ENCODE peak calls at places on chromosomes 11 and 22, in eight cellular contexts. X, J, B, C, D, E, N and L are unnamed samples.

GRCh38 chr11:2289350-2289749 is 12.4 kb downstream of the C11orf21 start:
- DNase-seq in N (no peak), C (no peak), D (no peak), B (no peak), J (no peak), X (no peak), E (no peak), L (no peak)

GRCh38 chr11:69385466-69385820 is 91.5 kb downstream of the MYEOV start:
- DNase-seq in D (no peak), X (no peak), N (no peak), J (no peak), B (no peak), E (no peak), C (no peak), L (no peak)

GRCh38 chr11:118953265-118953664 is 2.8 kb upstream of the UPK2 start:
- DNase-seq in E (no peak), N (no peak), D (no peak), X (no peak), B (no peak), C (no peak), J (peak), L (no peak)

GRCh38 chr11:70531281-70532065 is 133.1 kb downstream of the CTTN start:
- DNase-seq in C (no peak), N (no peak), B (peak), J (no peak), D (no peak), E (no peak), X (no peak), L (no peak)

GRCh38 chr11:10568486-10568941 is at the start of gene LYVE1:
- DNase-seq in N (no peak), B (no peak), C (peak), X (no peak), J (peak), E (no peak), D (peak), L (no peak)

GRCh38 chr11:1126491-1126926 is 31.2 kb upstream of the MUC5AC start:
- DNase-seq in B (no peak), D (no peak), E (no peak), X (no peak), C (no peak), N (no peak), J (no peak), L (no peak)

GRCh38 chr11:13120691-13121090 is 111.6 kb downstream of the RASSF10 start:
- DNase-seq in N (peak), D (no peak), B (no peak), E (no peak), X (no peak), C (no peak), J (peak), L (peak)

GRCh38 chr11:46666982-46667590 is 33.3 kb downstream of the ARHGAP1 start:
- DNase-seq in D (peak), E (no peak), X (no peak), N (no peak), C (no peak), J (peak), B (no peak), L (no peak)

GRCh38 chr11:73760680-73761402 is at the start of gene RAB6A:
- DNase-seq in J (peak), D (peak), C (peak), E (peak), N (peak), B (peak), X (peak), L (peak)
- TF ChIP-seq CTCF in J (peak), D (peak), C (peak), E (peak), N (peak), B (peak), X (peak), L (peak)

DNA sequence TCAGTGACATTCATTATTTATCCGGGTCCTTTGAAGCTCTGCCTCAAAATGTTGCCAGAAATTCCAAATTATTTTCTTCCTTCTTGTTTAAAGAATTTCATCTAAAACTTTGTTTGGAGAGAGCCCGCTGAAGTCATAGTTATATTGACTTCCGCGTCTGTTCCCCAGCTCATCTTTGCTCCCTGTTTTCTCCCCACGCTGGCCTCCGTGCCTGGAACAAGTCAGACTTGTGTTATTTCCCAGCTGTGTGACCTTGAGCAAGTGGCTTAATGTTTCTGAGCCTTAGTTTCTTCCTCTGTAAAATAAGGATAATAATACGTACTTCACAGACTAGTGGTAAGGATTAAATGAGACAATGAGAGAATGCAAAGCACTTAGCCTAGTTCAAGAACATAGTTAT is 133.9 kb downstream of the COMMD9 start:
- DNase-seq in N (no peak), J (no peak), E (no peak), D (peak), C (no peak), X (no peak), B (peak), L (no peak)
- H3K27ac ChIP-seq in N (no peak), J (no peak), E (no peak), D (peak), C (peak), X (no peak), B (peak), L (peak)

DNA sequence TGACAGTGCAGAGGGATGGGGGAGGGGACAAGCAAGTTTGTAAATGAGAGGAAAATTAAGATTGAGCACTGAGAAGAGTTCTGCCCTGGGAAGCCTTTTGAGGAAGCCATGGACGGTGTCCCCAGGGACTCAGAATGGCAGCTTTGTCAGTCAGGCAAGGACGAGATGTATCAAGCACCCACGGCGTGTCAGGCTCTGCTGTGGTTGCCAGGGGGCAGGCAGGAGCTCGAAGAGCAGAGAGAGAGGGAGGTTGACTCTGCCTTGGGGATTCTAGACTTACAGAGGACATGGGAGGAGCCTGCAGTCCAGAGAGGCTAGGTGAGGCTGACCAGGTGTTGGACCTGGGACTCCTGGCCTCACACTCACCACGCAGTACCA is 29.1 kb upstream of the SYT7 start:
- DNase-seq in N (no peak), B (no peak), X (no peak), E (no peak), J (no peak), C (no peak), D (no peak), L (no peak)
- TF ChIP-seq CTCF in N (peak), B (peak), X (peak), E (no peak), J (peak), C (peak), D (no peak), L (no peak)

GRCh38 chr22:45199723-45200122 is 36.0 kb downstream of the NUP50 start:
- DNase-seq in X (no peak), B (no peak), D (no peak), C (no peak), E (no peak), N (no peak), J (no peak), L (no peak)

GRCh38 chr22:45202333-45203149 is 38.2 kb downstream of the KIAA0930 start:
- DNase-seq in X (no peak), B (no peak), N (no peak), J (no peak), C (no peak), E (no peak), D (no peak), L (no peak)

GRCh38 chr22:45200230-45200629 is 36.5 kb downstream of the NUP50 start:
- DNase-seq in B (no peak), C (no peak), N (no peak), J (no peak), X (no peak), D (no peak), E (no peak), L (no peak)

GRCh38 chr22:45201678-45202332 is 38.1 kb downstream of the NUP50 start:
- DNase-seq in J (peak), X (no peak), C (no peak), B (no peak), D (no peak), E (no peak), N (peak), L (no peak)

GRCh38 chr22:45200862-45201511 is 37.3 kb downstream of the NUP50 start:
- DNase-seq in X (no peak), B (no peak), N (no peak), D (no peak), E (no peak), C (no peak), J (peak), L (no peak)
- H3K27ac ChIP-seq in X (no peak), B (no peak), N (no peak), D (no peak), E (no peak), C (no peak), J (no peak), L (peak)

GRCh38 chr11:128685383-128686044 is 8.4 kb upstream of the FLI1 start:
- DNase-seq in B (no peak), J (peak), N (no peak), C (no peak), X (no peak), D (no peak), E (no peak), L (no peak)
- TF ChIP-seq CTCF in B (no peak), J (no peak), N (no peak), C (no peak), X (no peak), D (no peak), E (no peak), L (no peak)

GRCh38 chr11:65169164-65169641 is 830 bp upstream of the SPDYC start:
- DNase-seq in J (peak), N (no peak), E (no peak), B (no peak), X (no peak), C (no peak), D (no peak), L (no peak)
- H3K27ac ChIP-seq in J (no peak), N (no peak), E (no peak), B (no peak), X (no peak), C (no peak), D (no peak), L (peak)

GRCh38 chr11:130449996-130450419 is 1.6 kb downstream of the ADAMTS15 start:
- DNase-seq in C (peak), J (peak), E (no peak), B (peak), N (no peak), D (peak), X (no peak), L (no peak)
- TF ChIP-seq CTCF in C (peak), J (peak), E (no peak), B (peak), N (peak), D (no peak), X (peak), L (no peak)

GRCh38 chr22:23061471-23062280 is 8.6 kb upstream of the GNAZ start:
- DNase-seq in D (no peak), C (peak), X (no peak), J (no peak), N (no peak), E (no peak), B (no peak), L (no peak)

GRCh38 chr22:23063539-23064380 is 6.6 kb upstream of the GNAZ start:
- DNase-seq in J (no peak), E (no peak), D (no peak), N (no peak), C (peak), X (no peak), B (no peak), L (no peak)

GRCh38 chr22:23060612-23061400 is 9.5 kb upstream of the GNAZ start:
- DNase-seq in C (no peak), B (no peak), N (no peak), E (no peak), J (no peak), X (no peak), D (no peak), L (no peak)

GRCh38 chr22:23064381-23065068 is 5.8 kb upstream of the GNAZ start:
- DNase-seq in E (no peak), J (no peak), C (peak), D (no peak), B (no peak), X (no peak), N (no peak), L (no peak)

DNA sequence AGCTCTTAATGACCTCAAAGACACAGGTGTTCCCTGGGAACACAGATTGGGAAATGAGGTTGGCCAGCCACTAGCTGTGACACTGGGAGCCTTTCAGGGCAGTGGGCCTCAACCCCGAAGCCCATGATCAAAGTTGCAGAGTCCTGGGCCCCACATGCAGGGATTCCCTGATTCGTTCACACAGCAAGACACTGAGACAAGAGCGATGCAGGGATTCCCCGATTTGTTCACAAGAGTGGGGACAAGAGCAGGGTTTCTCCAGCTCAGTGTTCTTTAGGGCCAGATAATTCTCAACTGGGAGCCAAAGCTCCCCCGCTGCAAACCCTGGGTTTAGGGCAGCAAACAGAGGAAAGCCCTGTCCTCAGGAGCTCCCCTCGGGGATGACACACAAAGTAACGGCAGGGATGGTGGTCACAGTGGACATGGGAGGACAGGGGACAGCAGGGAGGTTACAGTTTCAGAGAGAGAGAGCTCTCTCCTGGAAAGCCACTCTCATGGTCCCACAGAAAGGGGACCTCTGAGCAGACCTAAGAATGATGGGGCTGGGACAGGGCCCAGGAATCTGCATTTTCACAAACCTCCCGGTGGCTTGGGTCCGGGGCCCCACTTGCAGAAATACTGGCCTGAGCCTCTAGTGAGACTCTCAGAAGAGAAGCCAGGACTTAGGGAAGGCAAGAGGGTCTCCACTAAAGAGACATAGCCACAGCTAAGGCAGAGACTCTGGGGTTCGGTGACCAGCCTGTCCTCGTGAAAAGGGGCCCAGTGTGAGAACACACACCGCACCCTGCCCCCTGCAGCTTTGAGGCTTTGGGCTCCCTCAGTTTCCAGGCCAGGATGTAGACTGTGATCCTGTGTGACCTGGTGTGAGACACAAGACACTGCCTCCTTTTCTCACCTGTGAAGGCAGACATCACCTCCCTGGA is 7.4 kb upstream of the GNAZ start:
- DNase-seq in E (no peak), X (no peak), N (no peak), J (no peak), C (peak), D (no peak), B (no peak), L (no peak)
- H3K27ac ChIP-seq in E (no peak), X (no peak), N (no peak), J (no peak), C (no peak), D (no peak), B (no peak), L (no peak)

DNA sequence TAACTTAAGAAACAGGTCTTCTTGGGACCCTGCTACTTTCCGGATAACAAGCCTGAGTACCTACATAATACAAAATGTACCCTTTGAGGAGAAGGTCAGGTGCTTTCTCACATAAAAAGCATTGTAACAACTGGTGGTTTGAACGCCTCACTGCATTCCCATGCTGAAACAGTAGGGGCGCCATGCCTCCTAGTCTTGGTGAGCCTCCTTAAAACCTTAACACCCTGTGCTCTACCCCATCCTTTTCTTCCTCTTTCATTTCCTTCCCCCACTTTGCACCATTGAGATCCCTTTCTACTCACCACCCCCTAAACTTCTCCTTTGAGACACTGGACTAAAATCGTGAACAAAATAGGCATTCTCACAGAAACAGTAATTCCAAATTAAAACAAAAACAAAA is 729.3 kb downstream of the NTM start:
- DNase-seq in C (no peak), N (no peak), X (no peak), J (peak), E (no peak), B (peak), D (no peak), L (no peak)
- TF ChIP-seq CTCF in C (peak), N (peak), X (peak), J (peak), E (no peak), B (peak), D (no peak), L (no peak)